ENCODE peak calls at places on chromosome 19, in five cellular contexts. N is CD8-positive, alpha-beta T cell; F is thoracic aorta; O is heart right ventricle; Z is brain microvascular endothelial cell. L is an unnamed sample.

GRCh38 chr19:46000497-46001246 is 5.4 kb downstream of the CCDC61 start:
- DNase-seq in Z (no peak), F (no peak), O (no peak), N (peak), L (peak)

GRCh38 chr19:5358173-5358800 is 17.7 kb upstream of the PTPRS start:
- DNase-seq in N (no peak), Z (no peak), O (no peak), F (no peak), L (no peak)

GRCh38 chr19:2962018-2962670 is 15.2 kb upstream of the TLE6 start:
- DNase-seq in F (no peak), N (peak), O (peak), Z (peak), L (no peak)

GRCh38 chr19:3620145-3620816 is 6.3 kb downstream of the CACTIN start:
- DNase-seq in N (no peak), Z (no peak), F (no peak), O (no peak), L (no peak)

GRCh38 chr19:14475251-14476073 is at the start of gene PTGER1:
- DNase-seq in F (no peak), N (peak), Z (no peak), O (no peak), L (no peak)

GRCh38 chr19:35168261-35168660 is 13.7 kb downstream of the FXYD5 start:
- DNase-seq in N (no peak), O (no peak), F (no peak), Z (no peak), L (no peak)

GRCh38 chr19:17843908-17844490 is 3.8 kb downstream of the JAK3 start:
- DNase-seq in O (no peak), F (no peak), Z (no peak), N (no peak), L (no peak)

GRCh38 chr19:45159204-45159970 is 1.4 kb downstream of the NKPD1 start:
- DNase-seq in F (no peak), N (no peak), O (no peak), Z (no peak), L (no peak)

GRCh38 chr19:10182847-10183246 is 11.9 kb downstream of the DNMT1 start:
- DNase-seq in F (no peak), N (no peak), Z (no peak), O (no peak), L (no peak)

GRCh38 chr19:48403606-48404005 is 10.1 kb downstream of the GRIN2D start:
- DNase-seq in O (peak), N (peak), Z (peak), F (no peak), L (no peak)

GRCh38 chr19:41462497-41462896 is 19.5 kb downstream of the ERICH4 start:
- DNase-seq in Z (no peak), N (no peak), O (no peak), F (no peak), L (no peak)

GRCh38 chr19:16445238-16446107 is 26.3 kb downstream of the EPS15L1 start:
- DNase-seq in Z (no peak), N (no peak), O (no peak), F (no peak), L (no peak)

GRCh38 chr19:8085606-8086464 is 33.3 kb downstream of the CCL25 start:
- DNase-seq in F (no peak), O (no peak), N (no peak), Z (no peak), L (no peak)

GRCh38 chr19:21568816-21569496 is 63.6 kb downstream of the ZNF429 start:
- DNase-seq in F (peak), O (peak), N (peak), Z (peak), L (peak)

GRCh38 chr19:29503140-29503758 is 22.5 kb upstream of the VSTM2B start:
- DNase-seq in N (no peak), Z (no peak), F (no peak), O (no peak), L (peak)
- H3K27ac ChIP-seq in N (no peak), Z (no peak), F (no peak), O (no peak), L (peak)

GRCh38 chr19:37989855-37990254 is 82.8 kb downstream of the SIPA1L3 start:
- DNase-seq in Z (no peak), N (no peak), O (no peak), F (no peak), L (no peak)

GRCh38 chr19:37990362-37990761 is 83.4 kb downstream of the SIPA1L3 start:
- DNase-seq in Z (no peak), F (no peak), N (no peak), O (no peak), L (no peak)

GRCh38 chr19:37991176-37991835 is 84.3 kb downstream of the SIPA1L3 start:
- DNase-seq in O (no peak), N (no peak), Z (no peak), F (no peak), L (no peak)

GRCh38 chr19:37992761-37993160 is 85.8 kb downstream of the SIPA1L3 start:
- DNase-seq in Z (no peak), F (no peak), O (no peak), N (no peak), L (no peak)

GRCh38 chr19:37991841-37992248 is 84.8 kb downstream of the SIPA1L3 start:
- DNase-seq in O (no peak), N (no peak), F (no peak), Z (no peak), L (no peak)
- TF ChIP-seq CTCF in O (no peak), N (no peak), F (no peak), Z (peak), L (no peak)

GRCh38 chr19:1445185-1445931 is 4.6 kb upstream of the APC2 start:
- DNase-seq in F (no peak), O (peak), N (peak), Z (peak), L (peak)
- H3K4me3 ChIP-seq in F (peak), O (peak), N (peak), Z (peak), L (peak)

GRCh38 chr19:51410950-51411748 is 6.3 kb downstream of the SIGLEC10 start:
- DNase-seq in Z (no peak), O (no peak), N (no peak), F (no peak), L (no peak)

GRCh38 chr19:51417807-51418152 is 338 bp upstream of the SIGLEC10 start:
- DNase-seq in Z (no peak), N (no peak), O (no peak), F (no peak), L (no peak)

GRCh38 chr19:51418707-51419106 is 1.3 kb upstream of the SIGLEC10 start:
- DNase-seq in N (no peak), F (no peak), O (no peak), Z (no peak), L (no peak)

GRCh38 chr19:51417107-51417806 is at the start of gene SIGLEC10:
- DNase-seq in Z (no peak), N (no peak), F (no peak), O (peak), L (no peak)

GRCh38 chr19:51415187-51415586 is 2.3 kb downstream of the SIGLEC10 start:
- DNase-seq in N (no peak), Z (no peak), O (no peak), F (no peak), L (no peak)
- H3K27ac ChIP-seq in N (no peak), Z (no peak), O (no peak), F (no peak), L (no peak)

GRCh38 chr19:19550972-19551861 is 13.2 kb downstream of the CILP2 start:
- DNase-seq in O (no peak), N (no peak), F (no peak), Z (no peak), L (no peak)

GRCh38 chr19:19553670-19554069 is 15.6 kb downstream of the CILP2 start:
- DNase-seq in F (no peak), O (no peak), Z (no peak), N (no peak), L (no peak)

GRCh38 chr19:19551862-19552192 is 13.8 kb downstream of the CILP2 start:
- DNase-seq in N (no peak), O (no peak), Z (no peak), F (no peak), L (no peak)

GRCh38 chr19:19554074-19555023 is 16.3 kb downstream of the CILP2 start:
- DNase-seq in O (no peak), Z (no peak), F (no peak), N (peak), L (no peak)

DNA sequence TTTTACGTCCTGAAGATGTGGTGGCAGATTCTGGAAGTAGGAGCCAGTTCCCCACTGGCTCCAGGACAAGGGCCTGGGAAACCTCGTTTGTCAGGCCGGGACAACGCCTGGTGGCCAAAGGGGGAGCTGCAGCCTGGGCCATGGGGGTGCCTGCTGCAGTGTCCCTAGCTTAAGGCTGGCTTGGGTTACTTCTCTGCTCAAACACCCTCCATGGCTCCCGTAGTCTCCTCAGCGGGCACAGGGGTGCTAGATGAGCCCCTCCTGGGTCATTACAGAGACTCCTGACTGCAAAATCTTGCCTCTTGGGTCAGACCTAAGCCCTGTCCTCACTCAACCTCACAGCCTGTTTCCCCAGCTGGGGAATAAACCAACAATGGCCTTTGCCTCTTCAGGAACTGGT is 14.7 kb downstream of the CILP2 start:
- DNase-seq in F (no peak), N (no peak), O (no peak), Z (peak), L (no peak)
- TF ChIP-seq CTCF in F (peak), N (peak), O (peak), Z (peak), L (no peak)